ENCODE peak calls at places on chromosomes 3 and 15, in seven cellular contexts. One of them, this sample, is unnamed.

GRCh38 chr15:46137443-46137842 is 502.6 kb downstream of the SQOR start:
- DNase-seq in testis: no peak
- DNase-seq in RWPE1: no peak
- DNase-seq in heart left ventricle: no peak
- DNase-seq in activated CD8-positive, alpha-beta T cell treated with anti-CD3 and anti-CD28 coated beads for 36 hours: no peak
- DNase-seq in GM20000: no peak
- DNase-seq in lower leg skin: no peak
- DNase-seq in this sample: no peak

GRCh38 chr3:160449660-160450598 is at the start of gene TRIM59:
- DNase-seq in heart left ventricle: peak
- DNase-seq in lower leg skin: peak
- DNase-seq in RWPE1: peak
- DNase-seq in testis: peak
- DNase-seq in GM20000: peak
- DNase-seq in activated CD8-positive, alpha-beta T cell treated with anti-CD3 and anti-CD28 coated beads for 36 hours: peak
- DNase-seq in this sample: peak

GRCh38 chr3:27483117-27484001 is 825 bp downstream of the SLC4A7 start:
- DNase-seq in heart left ventricle: peak
- DNase-seq in RWPE1: peak
- DNase-seq in activated CD8-positive, alpha-beta T cell treated with anti-CD3 and anti-CD28 coated beads for 36 hours: peak
- DNase-seq in testis: peak
- DNase-seq in lower leg skin: peak
- DNase-seq in GM20000: peak
- DNase-seq in this sample: peak

GRCh38 chr15:25136119-25136518 is 181.3 kb downstream of the SNRPN start:
- DNase-seq in GM20000: no peak
- DNase-seq in heart left ventricle: no peak
- DNase-seq in testis: peak
- DNase-seq in activated CD8-positive, alpha-beta T cell treated with anti-CD3 and anti-CD28 coated beads for 36 hours: peak
- DNase-seq in RWPE1: no peak
- DNase-seq in lower leg skin: no peak
- DNase-seq in this sample: no peak

GRCh38 chr3:71684752-71685151 is 40.5 kb downstream of the EIF4E3 start:
- DNase-seq in activated CD8-positive, alpha-beta T cell treated with anti-CD3 and anti-CD28 coated beads for 36 hours: no peak
- DNase-seq in RWPE1: peak
- DNase-seq in lower leg skin: peak
- DNase-seq in heart left ventricle: no peak
- DNase-seq in GM20000: no peak
- DNase-seq in testis: peak
- DNase-seq in this sample: peak

GRCh38 chr3:58490860-58491501 is 915 bp upstream of the KCTD6 start:
- DNase-seq in activated CD8-positive, alpha-beta T cell treated with anti-CD3 and anti-CD28 coated beads for 36 hours: no peak
- DNase-seq in lower leg skin: no peak
- DNase-seq in testis: no peak
- DNase-seq in RWPE1: no peak
- DNase-seq in heart left ventricle: peak
- DNase-seq in GM20000: no peak
- DNase-seq in this sample: peak

GRCh38 chr3:32483772-32484171 is 18.9 kb downstream of the CMTM6 start:
- DNase-seq in lower leg skin: no peak
- DNase-seq in activated CD8-positive, alpha-beta T cell treated with anti-CD3 and anti-CD28 coated beads for 36 hours: no peak
- DNase-seq in testis: no peak
- DNase-seq in RWPE1: no peak
- DNase-seq in GM20000: no peak
- DNase-seq in heart left ventricle: no peak
- DNase-seq in this sample: no peak

GRCh38 chr3:188404701-188405100 is 250.7 kb downstream of the LPP start:
- DNase-seq in GM20000: no peak
- DNase-seq in RWPE1: no peak
- DNase-seq in activated CD8-positive, alpha-beta T cell treated with anti-CD3 and anti-CD28 coated beads for 36 hours: no peak
- DNase-seq in lower leg skin: no peak
- DNase-seq in testis: no peak
- DNase-seq in heart left ventricle: no peak
- DNase-seq in this sample: no peak

GRCh38 chr15:44010114-44010513 is 183.3 kb downstream of the WDR76 start:
- DNase-seq in RWPE1: no peak
- DNase-seq in activated CD8-positive, alpha-beta T cell treated with anti-CD3 and anti-CD28 coated beads for 36 hours: no peak
- DNase-seq in GM20000: no peak
- DNase-seq in lower leg skin: no peak
- DNase-seq in heart left ventricle: no peak
- DNase-seq in testis: no peak
- DNase-seq in this sample: no peak

GRCh38 chr15:88615303-88616107 is 5.6 kb upstream of the AEN start:
- DNase-seq in RWPE1: no peak
- DNase-seq in testis: no peak
- DNase-seq in heart left ventricle: no peak
- DNase-seq in lower leg skin: no peak
- DNase-seq in activated CD8-positive, alpha-beta T cell treated with anti-CD3 and anti-CD28 coated beads for 36 hours: no peak
- DNase-seq in GM20000: peak
- DNase-seq in this sample: no peak

GRCh38 chr3:58564456-58565160 is 12.6 kb downstream of the FAM107A start:
- DNase-seq in RWPE1: peak
- DNase-seq in testis: no peak
- DNase-seq in heart left ventricle: no peak
- DNase-seq in GM20000: no peak
- DNase-seq in activated CD8-positive, alpha-beta T cell treated with anti-CD3 and anti-CD28 coated beads for 36 hours: no peak
- DNase-seq in lower leg skin: no peak
- DNase-seq in this sample: no peak

GRCh38 chr3:48338635-48339034 is 5.2 kb upstream of the SPINK8 start:
- DNase-seq in lower leg skin: no peak
- DNase-seq in GM20000: no peak
- DNase-seq in activated CD8-positive, alpha-beta T cell treated with anti-CD3 and anti-CD28 coated beads for 36 hours: no peak
- DNase-seq in testis: peak
- DNase-seq in heart left ventricle: no peak
- DNase-seq in RWPE1: no peak
- DNase-seq in this sample: no peak
- TF ChIP-seq CTCF in lower leg skin: no peak
- TF ChIP-seq CTCF in GM20000: no peak
- TF ChIP-seq CTCF in activated CD8-positive, alpha-beta T cell treated with anti-CD3 and anti-CD28 coated beads for 36 hours: no peak
- TF ChIP-seq CTCF in testis: no peak
- TF ChIP-seq CTCF in heart left ventricle: no peak
- TF ChIP-seq CTCF in RWPE1: no peak
- TF ChIP-seq CTCF in this sample: no peak

GRCh38 chr3:119469378-119470189 is 821 bp downstream of the POGLUT1 start:
- DNase-seq in activated CD8-positive, alpha-beta T cell treated with anti-CD3 and anti-CD28 coated beads for 36 hours: peak
- DNase-seq in RWPE1: peak
- DNase-seq in heart left ventricle: no peak
- DNase-seq in testis: no peak
- DNase-seq in GM20000: peak
- DNase-seq in lower leg skin: peak
- DNase-seq in this sample: no peak
- TF ChIP-seq CTCF in activated CD8-positive, alpha-beta T cell treated with anti-CD3 and anti-CD28 coated beads for 36 hours: no peak
- TF ChIP-seq CTCF in RWPE1: no peak
- TF ChIP-seq CTCF in heart left ventricle: no peak
- TF ChIP-seq CTCF in testis: no peak
- TF ChIP-seq CTCF in GM20000: no peak
- TF ChIP-seq CTCF in lower leg skin: no peak
- TF ChIP-seq CTCF in this sample: no peak

DNA sequence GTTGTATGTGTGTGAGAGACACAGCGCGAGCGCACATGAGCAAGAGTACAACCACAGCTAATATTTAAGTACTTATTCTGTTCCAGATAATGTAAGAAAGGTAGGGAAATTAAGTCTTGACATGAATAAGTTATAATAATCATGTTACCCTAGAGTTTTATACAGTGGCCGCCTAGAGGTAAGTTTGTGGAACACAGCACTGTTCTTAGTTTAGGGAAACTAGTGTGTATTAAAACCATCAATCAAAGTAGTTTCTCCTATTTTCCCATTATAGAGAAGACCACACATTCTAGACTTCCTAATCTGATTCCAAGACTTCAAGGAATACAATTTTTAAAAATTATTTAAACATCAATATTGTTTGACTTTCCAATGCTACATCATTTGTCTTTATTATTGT is 9.5 kb downstream of the ALDH1A2 start:
- DNase-seq in lower leg skin: no peak
- DNase-seq in GM20000: no peak
- DNase-seq in activated CD8-positive, alpha-beta T cell treated with anti-CD3 and anti-CD28 coated beads for 36 hours: no peak
- DNase-seq in testis: no peak
- DNase-seq in heart left ventricle: no peak
- DNase-seq in RWPE1: no peak
- DNase-seq in this sample: no peak
- TF ChIP-seq CTCF in lower leg skin: no peak
- TF ChIP-seq CTCF in GM20000: no peak
- TF ChIP-seq CTCF in activated CD8-positive, alpha-beta T cell treated with anti-CD3 and anti-CD28 coated beads for 36 hours: no peak
- TF ChIP-seq CTCF in testis: no peak
- TF ChIP-seq CTCF in heart left ventricle: no peak
- TF ChIP-seq CTCF in RWPE1: no peak
- TF ChIP-seq CTCF in this sample: no peak

GRCh38 chr3:143122089-143122430 is 2.5 kb downstream of the CHST2 start:
- DNase-seq in RWPE1: no peak
- DNase-seq in testis: no peak
- DNase-seq in heart left ventricle: no peak
- DNase-seq in GM20000: no peak
- DNase-seq in lower leg skin: no peak
- DNase-seq in activated CD8-positive, alpha-beta T cell treated with anti-CD3 and anti-CD28 coated beads for 36 hours: no peak
- DNase-seq in this sample: no peak

GRCh38 chr3:143121240-143122088 is 1.9 kb downstream of the CHST2 start:
- DNase-seq in heart left ventricle: peak
- DNase-seq in activated CD8-positive, alpha-beta T cell treated with anti-CD3 and anti-CD28 coated beads for 36 hours: peak
- DNase-seq in testis: peak
- DNase-seq in GM20000: peak
- DNase-seq in lower leg skin: no peak
- DNase-seq in RWPE1: no peak
- DNase-seq in this sample: peak

GRCh38 chr3:143120716-143121239 is 1.2 kb downstream of the CHST2 start:
- DNase-seq in activated CD8-positive, alpha-beta T cell treated with anti-CD3 and anti-CD28 coated beads for 36 hours: peak
- DNase-seq in lower leg skin: no peak
- DNase-seq in testis: peak
- DNase-seq in heart left ventricle: no peak
- DNase-seq in RWPE1: peak
- DNase-seq in GM20000: peak
- DNase-seq in this sample: no peak

GRCh38 chr3:143123353-143123974 is 3.9 kb downstream of the CHST2 start:
- DNase-seq in testis: no peak
- DNase-seq in lower leg skin: no peak
- DNase-seq in RWPE1: no peak
- DNase-seq in heart left ventricle: no peak
- DNase-seq in GM20000: no peak
- DNase-seq in activated CD8-positive, alpha-beta T cell treated with anti-CD3 and anti-CD28 coated beads for 36 hours: peak
- DNase-seq in this sample: no peak

DNA sequence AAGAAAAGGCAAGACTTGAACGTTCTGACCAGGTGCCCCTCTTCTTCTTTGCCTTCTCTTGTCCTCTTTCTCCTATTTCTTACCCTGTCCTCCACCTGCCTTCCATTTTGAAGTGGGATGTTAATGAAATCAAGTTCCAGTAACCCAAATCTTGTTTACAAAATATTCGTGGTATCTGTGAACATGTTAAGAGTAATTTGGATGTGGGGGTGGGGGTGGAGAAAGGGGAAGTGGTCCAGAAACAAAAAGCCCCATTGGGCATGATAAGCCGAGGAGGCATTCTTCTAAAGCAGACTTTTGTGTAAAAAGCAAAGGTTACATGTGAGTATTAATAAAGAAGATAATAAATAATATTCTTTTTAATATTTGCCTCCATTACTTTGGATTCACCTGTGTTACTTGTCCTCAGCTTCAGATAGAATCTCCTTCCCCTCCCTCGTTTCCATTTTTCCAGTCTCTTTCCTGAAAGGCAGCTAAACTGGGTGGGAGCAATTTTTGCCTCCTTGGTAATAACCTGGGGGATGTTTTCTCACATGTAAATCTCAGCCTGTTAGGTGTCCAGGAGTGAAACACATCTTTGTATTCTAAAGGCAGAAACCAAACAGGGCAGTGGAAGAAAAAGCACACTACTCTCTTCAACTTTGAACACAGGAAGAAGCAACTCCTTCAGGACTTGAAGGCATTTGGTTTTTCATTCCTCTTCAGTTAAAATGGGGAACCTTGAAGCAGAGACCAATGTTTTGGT is 3.2 kb downstream of the CHST2 start:
- DNase-seq in lower leg skin: no peak
- DNase-seq in activated CD8-positive, alpha-beta T cell treated with anti-CD3 and anti-CD28 coated beads for 36 hours: no peak
- DNase-seq in RWPE1: no peak
- DNase-seq in heart left ventricle: no peak
- DNase-seq in GM20000: peak
- DNase-seq in testis: no peak
- DNase-seq in this sample: no peak
- TF ChIP-seq CTCF in lower leg skin: no peak
- TF ChIP-seq CTCF in activated CD8-positive, alpha-beta T cell treated with anti-CD3 and anti-CD28 coated beads for 36 hours: no peak
- TF ChIP-seq CTCF in RWPE1: no peak
- TF ChIP-seq CTCF in heart left ventricle: no peak
- TF ChIP-seq CTCF in GM20000: no peak
- TF ChIP-seq CTCF in testis: no peak
- TF ChIP-seq CTCF in this sample: no peak